ENCODE peak calls at places on chromosomes 4 and X, in six cellular contexts. A is IMR-90, I is neuronal stem cell, W is mesendoderm, H is H1, F is H9. Y is an unnamed sample.

GRCh38 chrX:11698747-11699146 is 33.0 kb upstream of the ARHGAP6 start:
- DNase-seq in A (no peak), W (no peak), H (no peak), F (no peak), I (no peak), Y (no peak)

GRCh38 chrX:133674726-133675470 is 259.6 kb upstream of the GPC4 start:
- DNase-seq in A (no peak), W (peak; percentile 78), I (no peak), H (no peak), F (peak; percentile 32), Y (no peak)

GRCh38 chrX:106415276-106415895 is 196.4 kb upstream of the RADX start:
- DNase-seq in F (no peak), A (peak; percentile 13), H (no peak), I (peak; percentile 14), W (peak; percentile 60), Y (peak; percentile 3)

GRCh38 chr4:91118597-91118996 is 991.4 kb downstream of the CCSER1 start:
- DNase-seq in F (no peak), W (no peak), I (no peak), H (no peak), A (no peak), Y (no peak)

GRCh38 chrX:136551410-136551809 is 19.4 kb downstream of the VGLL1 start:
- DNase-seq in W (no peak), H (no peak), F (no peak), A (no peak), I (no peak), Y (no peak)

GRCh38 chrX:104968241-104968640 is 252.3 kb downstream of the TEX13A start:
- DNase-seq in W (no peak), F (no peak), I (no peak), H (no peak), A (no peak), Y (no peak)

GRCh38 chr4:2458546-2459491 is 10.1 kb upstream of the RNF4 start:
- DNase-seq in W (no peak), A (no peak), H (no peak), I (no peak), F (no peak), Y (no peak)

GRCh38 chrX:108020631-108021030 is 24.2 kb upstream of the VSIG1 start:
- DNase-seq in A (peak; percentile 28), W (peak; percentile 48), F (no peak), H (no peak), I (no peak), Y (no peak)

GRCh38 chrX:135345328-135345645 is 36.0 kb downstream of the ETDC start:
- DNase-seq in W (no peak), I (no peak), H (no peak), F (no peak), A (peak; percentile 49), Y (peak; percentile 34)

GRCh38 chrX:28498658-28499057 is 88.6 kb upstream of the IL1RAPL1 start:
- DNase-seq in F (peak; percentile 38), H (no peak), I (peak; percentile 42), W (peak; percentile 69), A (peak; percentile 47), Y (peak; percentile 23)

GRCh38 chrX:151806967-151807540 is 72.5 kb downstream of the CNGA2 start:
- DNase-seq in I (no peak), W (no peak), F (no peak), H (no peak), A (no peak), Y (no peak)

GRCh38 chrX:54180403-54180802 is 2.7 kb downstream of the FAM120C start:
- DNase-seq in H (no peak), I (no peak), A (peak; percentile 58), W (no peak), F (no peak), Y (peak; percentile 43)

GRCh38 chr4:148469938-148470337 is 27.7 kb upstream of the NR3C2 start:
- DNase-seq in F (no peak), W (no peak), H (no peak), I (no peak), A (no peak), Y (no peak)

GRCh38 chrX:150099316-150099715 is 161.0 kb upstream of the EOLA2 start:
- DNase-seq in I (no peak), H (no peak), W (no peak), A (no peak), F (no peak), Y (no peak)

GRCh38 chrX:155632424-155633100 is 19.8 kb upstream of the TMLHE start:
- DNase-seq in F (no peak), H (no peak), I (no peak), W (no peak), A (peak; percentile 16), Y (peak; percentile 64)

GRCh38 chr4:94014484-94015136 is 186.1 kb downstream of the ATOH1 start:
- DNase-seq in A (no peak), W (no peak), H (no peak), F (no peak), I (no peak), Y (no peak)

GRCh38 chrX:33128048-33128805 is 83.1 kb downstream of the DMD start:
- DNase-seq in H (no peak), I (no peak), F (no peak), A (no peak), W (no peak), Y (no peak)

GRCh38 chr4:100190643-100191600 is 654 bp upstream of the DDIT4L start:
- DNase-seq in F (peak; percentile 36), I (peak; percentile 36), H (peak; percentile 61), A (peak; percentile 37), W (peak; percentile 51), Y (peak; percentile 60)

GRCh38 chrX:49286581-49286980 is 16.9 kb upstream of the GAGE10 start:
- DNase-seq in F (no peak), H (no peak), I (no peak), W (no peak), A (no peak), Y (no peak)

GRCh38 chrX:53074987-53075386 is 7.2 kb upstream of the TSPYL2 start:
- DNase-seq in I (no peak), A (no peak), F (peak; percentile 41), H (no peak), W (peak; percentile 69), Y (no peak)

GRCh38 chr4:102598759-102599379 is 97.7 kb downstream of the NFKB1 start:
- DNase-seq in I (no peak), W (no peak), H (no peak), F (no peak), A (peak; percentile 55), Y (no peak)

GRCh38 chr4:145565328-145565727 is 53.9 kb upstream of the MMAA start:
- DNase-seq in H (no peak), A (no peak), I (no peak), F (no peak), W (no peak), Y (peak; percentile 30)

GRCh38 chr4:159382875-159383568 is 280.1 kb downstream of the RAPGEF2 start:
- DNase-seq in A (no peak), I (no peak), W (peak; percentile 53), H (no peak), F (peak; percentile 38), Y (peak; percentile 83)

DNA sequence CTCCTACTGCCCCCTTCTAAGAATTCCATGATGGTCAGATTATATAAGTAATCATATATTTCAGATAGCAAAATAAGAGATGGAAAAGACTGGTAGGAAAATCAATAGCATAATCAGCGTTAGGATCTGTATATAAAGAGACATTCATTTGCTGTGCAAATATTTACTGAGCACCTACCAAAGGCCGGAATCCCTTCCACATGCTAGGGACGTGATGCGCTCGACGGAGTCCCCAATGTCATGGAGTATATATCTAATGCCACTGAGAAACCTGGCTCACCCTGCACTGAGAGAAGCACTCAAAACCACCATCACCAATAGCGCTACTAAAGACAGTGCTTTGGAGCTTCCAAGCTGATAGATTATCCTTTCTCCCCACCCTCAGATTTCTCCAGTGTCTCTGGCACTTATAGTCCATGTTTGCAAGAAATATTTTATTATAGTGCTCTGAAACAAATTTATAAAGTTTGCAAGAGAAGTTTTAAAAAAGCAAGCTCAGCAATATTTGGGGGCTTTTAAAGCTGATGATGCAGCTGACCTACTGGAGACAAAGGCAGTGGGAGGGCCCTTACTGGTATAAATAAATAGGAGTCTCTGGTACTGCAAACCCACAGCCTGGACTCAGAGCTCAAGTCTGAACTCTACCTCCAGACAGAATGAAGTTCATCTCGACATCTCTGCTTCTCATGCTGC is at the start of gene CXCL13:
- DNase-seq in W (no peak), F (no peak), I (no peak), H (no peak), A (no peak), Y (no peak)
- H3K27ac ChIP-seq in W (no peak within 1 kb of the TSS), F (no peak within 1 kb of the TSS), I (no peak within 1 kb of the TSS), H (no peak within 1 kb of the TSS), A (no peak within 1 kb of the TSS), Y (no peak within 1 kb of the TSS)

GRCh38 chr4:119688439-119688838 is 59.8 kb upstream of the PDE5A start:
- DNase-seq in H (no peak), W (no peak), I (no peak), A (no peak), F (no peak), Y (no peak)
- H4K8ac ChIP-seq in H (no peak overlapping the region), W (no peak overlapping the region), I (no peak overlapping the region), A (no peak overlapping the region), F (no peak overlapping the region), Y (no peak overlapping the region)

GRCh38 chr4:184403384-184403781 is 71.0 kb downstream of the IRF2 start:
- DNase-seq in F (no peak), H (no peak), I (no peak), W (no peak), A (peak; percentile 11), Y (no peak)
- H2AK5ac ChIP-seq in F (no peak overlapping the region), H (no peak overlapping the region), I (no peak overlapping the region), W (no peak overlapping the region), A (peak overlapping the region; percentile 42), Y (no peak overlapping the region)

DNA sequence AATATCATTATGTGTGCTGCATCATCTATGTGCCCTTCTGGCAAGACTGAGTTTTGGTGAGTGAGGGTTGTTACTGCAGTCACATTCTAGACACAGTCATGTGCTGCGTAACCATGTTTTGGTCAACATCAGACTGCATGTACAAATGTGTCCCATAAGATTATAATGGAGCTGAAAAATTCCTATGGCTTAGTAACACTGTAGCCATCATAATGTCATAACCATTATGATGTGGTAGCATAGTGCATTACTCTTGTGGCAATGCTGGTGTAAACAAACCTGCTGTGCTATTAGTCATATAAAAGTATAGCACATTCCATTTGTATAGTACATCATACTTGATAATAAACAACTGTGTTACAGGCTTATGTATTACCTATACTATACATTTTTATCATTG is 198.1 kb upstream of the NUDT6 start:
- DNase-seq in I (no peak), W (no peak), F (no peak), H (no peak), A (peak; percentile 86), Y (peak; percentile 68)
- H3K27ac ChIP-seq in I (no peak overlapping the region), W (no peak overlapping the region), F (no peak overlapping the region), H (no peak overlapping the region), A (no peak overlapping the region), Y (no peak overlapping the region)

DNA sequence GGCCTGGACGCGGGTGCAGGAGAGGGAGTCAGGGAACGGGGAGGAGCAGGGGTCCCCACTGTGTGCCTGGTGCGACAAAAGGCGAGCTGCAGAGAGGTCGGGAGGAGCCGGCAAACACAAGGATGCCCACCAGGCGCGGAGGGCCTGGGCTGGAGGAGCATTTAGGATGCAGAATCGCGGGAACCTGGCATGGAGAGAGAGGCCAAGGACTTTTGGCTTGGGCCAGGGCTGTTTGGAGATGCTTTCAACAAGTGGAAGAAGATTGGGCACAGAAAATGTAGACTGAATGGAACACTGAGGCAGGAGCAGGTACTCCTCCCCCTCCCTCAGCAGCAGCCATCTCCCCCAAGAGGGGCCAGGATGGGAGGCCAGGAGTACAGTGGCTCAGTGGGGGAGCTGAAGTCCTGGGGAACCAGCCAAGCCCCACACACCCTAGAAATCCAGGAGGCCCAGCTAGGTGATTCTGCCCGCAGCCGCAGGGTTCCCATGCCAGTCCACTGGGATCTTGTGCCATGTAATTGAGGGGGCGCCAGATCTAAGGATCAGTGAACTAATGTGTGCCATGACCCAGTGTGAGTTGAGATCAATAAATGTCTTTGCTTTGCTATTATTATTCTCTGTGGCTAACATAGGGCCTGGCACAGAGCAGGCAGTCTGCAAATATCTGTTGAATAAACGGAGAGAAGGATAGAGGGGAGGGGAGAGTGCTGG is 1.1 kb upstream of the ABLIM2 start:
- DNase-seq in W (no peak), A (no peak), I (no peak), H (no peak), F (no peak), Y (no peak)
- H4K8ac ChIP-seq in W (no peak overlapping the region), A (peak overlapping the region; percentile 96), I (peak overlapping the region; percentile 31), H (peak overlapping the region; percentile 82), F (no peak overlapping the region), Y (no peak overlapping the region)